ENCODE peak calls at places on chromosomes 2 and 18, in nine cellular contexts. S, I, Z, V, U, O, Y, K and X are unnamed samples. For H3K4me1, the result is how much of the 10 kb centered on the place peaks cover.

GRCh38 chr18:36389027-36389426 is 91.5 kb downstream of the FHOD3 start:
- DNase-seq in S (no peak), U (no peak), Z (no peak), K (no peak), O (no peak), I (no peak), V (no peak), Y (no peak), X (no peak)

GRCh38 chr18:37568671-37569070 is 3.1 kb upstream of the CELF4 start:
- DNase-seq in K (no peak), O (no peak), S (no peak), V (no peak), U (no peak), Y (no peak), I (no peak), Z (no peak), X (no peak)

GRCh38 chr2:54572636-54573531 is 116.8 kb downstream of the SPTBN1 start:
- DNase-seq in Y (no peak), Z (no peak), U (peak), S (no peak), V (peak), O (peak), I (no peak), K (no peak), X (peak)

GRCh38 chr2:95343429-95344207 is 46.5 kb downstream of the KCNIP3 start:
- DNase-seq in U (no peak), Z (no peak), V (no peak), S (no peak), O (no peak), K (no peak), I (no peak), Y (no peak), X (no peak)

GRCh38 chr18:56748698-56749268 is 97.6 kb downstream of the WDR7 start:
- DNase-seq in K (no peak), S (no peak), Y (no peak), O (peak), I (peak), V (peak), U (peak), Z (peak), X (no peak)

GRCh38 chr2:126145752-126146151 is 510.2 kb upstream of the GYPC start:
- DNase-seq in S (no peak), Y (no peak), O (no peak), V (no peak), K (no peak), Z (no peak), U (no peak), I (no peak), X (no peak)

GRCh38 chr18:55575949-55576348 is 12.0 kb downstream of the TCF4 start:
- DNase-seq in S (no peak), Y (no peak), O (no peak), V (no peak), K (no peak), Z (no peak), I (no peak), U (no peak), X (no peak)

GRCh38 chr2:11573418-11574175 is 39.8 kb downstream of the GREB1 start:
- DNase-seq in U (peak), O (peak), K (peak), I (no peak), Y (no peak), S (peak), V (no peak), Z (no peak), X (no peak)

GRCh38 chr2:236562434-236562833 is 7.2 kb upstream of the ACKR3 start:
- DNase-seq in U (no peak), V (peak), K (no peak), I (no peak), Y (no peak), Z (no peak), O (peak), S (no peak), X (no peak)

GRCh38 chr2:12720752-12721151 is 4.0 kb downstream of the TRIB2 start:
- DNase-seq in Y (no peak), K (no peak), I (no peak), Z (no peak), O (no peak), U (peak), V (no peak), S (no peak), X (no peak)

GRCh38 chr2:233480490-233481202 is 85.9 kb downstream of the USP40 start:
- DNase-seq in O (no peak), Z (peak), I (no peak), Y (no peak), U (peak), K (peak), S (peak), V (peak), X (peak)

GRCh38 chr2:231069379-231070054 is 12.8 kb downstream of the PSMD1 start:
- DNase-seq in S (no peak), U (peak), I (peak), K (no peak), V (peak), Z (no peak), O (peak), Y (no peak), X (no peak)

GRCh38 chr2:126543081-126543480 is 112.9 kb upstream of the GYPC start:
- DNase-seq in U (peak), S (no peak), V (no peak), Y (no peak), K (no peak), O (no peak), I (no peak), Z (no peak), X (no peak)

GRCh38 chr18:74896390-74896991 is 298.8 kb downstream of the ZNF407 start:
- DNase-seq in Y (no peak), I (peak), Z (peak), S (no peak), K (peak), V (peak), O (peak), U (no peak), X (peak)

GRCh38 chr2:128438091-128438490 is 119.4 kb upstream of the HS6ST1 start:
- DNase-seq in K (no peak), Y (peak), V (no peak), U (no peak), Z (no peak), I (no peak), S (no peak), O (no peak), X (no peak)

GRCh38 chr2:68878753-68879152 is 7.6 kb upstream of the BMP10 start:
- DNase-seq in S (no peak), Y (no peak), V (peak), K (no peak), I (no peak), Z (no peak), O (peak), U (peak), X (no peak)

GRCh38 chr2:152790883-152791282 is 72.5 kb downstream of the ARL6IP6 start:
- DNase-seq in S (no peak), V (no peak), K (no peak), I (no peak), Y (no peak), O (no peak), U (no peak), Z (no peak), X (no peak)

GRCh38 chr18:13246591-13246990 is 28.0 kb downstream of the LDLRAD4 start:
- DNase-seq in Z (no peak), K (no peak), I (no peak), V (no peak), U (no peak), Y (no peak), S (no peak), O (no peak), X (no peak)

GRCh38 chr2:1685957-1686783 is 58.1 kb downstream of the PXDN start:
- DNase-seq in K (peak), Y (no peak), Z (peak), S (no peak), O (peak), I (no peak), V (peak), U (peak), X (no peak)

GRCh38 chr2:10079931-10080535 is at the start of gene CYS1:
- DNase-seq in K (peak), O (no peak), V (no peak), Z (peak), Y (no peak), U (peak), I (peak), S (no peak), X (no peak)

DNA sequence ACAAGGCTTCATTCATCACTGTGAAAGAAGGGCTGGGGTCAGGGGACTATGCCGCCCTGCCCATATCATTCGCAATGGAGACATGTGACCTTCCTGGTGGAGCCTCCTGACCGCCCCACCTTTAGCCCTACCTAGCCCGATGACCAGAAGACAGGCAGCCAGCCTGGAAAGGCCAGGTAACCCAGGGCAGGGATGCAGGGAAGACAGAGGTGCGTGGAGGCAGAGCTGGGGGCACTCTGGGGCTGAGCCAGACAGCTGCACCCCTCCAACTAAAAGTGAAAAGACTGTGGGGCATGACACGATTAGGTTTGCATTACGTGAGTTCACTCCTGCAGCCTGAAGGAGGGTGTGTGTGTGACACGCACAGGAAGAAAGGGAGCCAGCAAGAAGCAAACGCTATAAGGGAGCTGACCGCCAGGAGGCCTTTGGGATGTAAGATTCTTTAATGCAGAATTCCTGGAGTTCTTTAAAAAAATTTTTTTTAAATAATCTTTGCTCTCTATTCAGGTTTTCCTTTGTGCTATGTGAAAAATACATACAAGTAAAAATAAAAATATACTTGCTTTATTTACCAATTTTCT is 3.7 kb upstream of the HES6 start:
- DNase-seq in Y (no peak), Z (no peak), O (no peak), V (no peak), S (no peak), I (no peak), K (no peak), U (no peak), X (no peak)
- H3K27ac ChIP-seq in Y (peak), Z (no peak), O (no peak), V (no peak), S (peak), I (no peak), K (no peak), U (no peak), X (no peak)

DNA sequence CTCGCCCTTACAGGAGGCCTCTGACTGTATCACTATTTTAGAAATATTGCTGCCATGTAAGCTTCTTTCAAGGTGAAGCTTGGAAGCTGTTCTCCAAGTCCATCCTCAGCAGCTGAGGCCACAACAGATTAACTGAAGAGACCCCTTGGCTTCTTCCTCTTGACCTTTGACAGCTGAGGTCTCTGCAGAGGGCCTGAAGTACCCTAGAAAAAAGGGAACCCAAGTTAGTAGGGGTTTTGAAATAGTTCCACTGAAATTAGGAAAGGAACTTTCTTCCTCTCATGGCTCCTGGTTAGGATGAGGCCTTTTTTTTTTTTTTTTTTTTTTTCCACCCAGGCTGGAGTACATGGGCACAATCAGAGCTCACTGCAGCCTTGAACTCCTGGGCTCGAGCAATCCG is 15.5 kb upstream of the IHH start:
- DNase-seq in Z (no peak), K (no peak), V (no peak), I (no peak), Y (no peak), S (no peak), O (no peak), U (no peak), X (no peak)
- H3K4me1 ChIP-seq in Z (under half), K (under half), V (under half), I (under half), Y (under half), S (under half), O (under half), U (under half), X (under half)

GRCh38 chr2:197297262-197297661 is 13.3 kb downstream of the ANKRD44 start:
- DNase-seq in K (no peak), Y (no peak), U (no peak), S (no peak), V (no peak), I (no peak), Z (no peak), O (no peak), X (no peak)

GRCh38 chr2:197292614-197293013 is 18.0 kb downstream of the ANKRD44 start:
- DNase-seq in Y (no peak), U (no peak), O (no peak), V (no peak), I (no peak), S (no peak), K (no peak), Z (no peak), X (no peak)

GRCh38 chr2:197296861-197297260 is 13.7 kb downstream of the ANKRD44 start:
- DNase-seq in O (no peak), S (no peak), Y (no peak), V (no peak), Z (no peak), U (no peak), I (no peak), K (no peak), X (no peak)

GRCh38 chr2:197293252-197294007 is 17.1 kb downstream of the ANKRD44 start:
- DNase-seq in S (no peak), K (no peak), Z (no peak), V (no peak), Y (no peak), I (no peak), O (no peak), U (no peak), X (no peak)

DNA sequence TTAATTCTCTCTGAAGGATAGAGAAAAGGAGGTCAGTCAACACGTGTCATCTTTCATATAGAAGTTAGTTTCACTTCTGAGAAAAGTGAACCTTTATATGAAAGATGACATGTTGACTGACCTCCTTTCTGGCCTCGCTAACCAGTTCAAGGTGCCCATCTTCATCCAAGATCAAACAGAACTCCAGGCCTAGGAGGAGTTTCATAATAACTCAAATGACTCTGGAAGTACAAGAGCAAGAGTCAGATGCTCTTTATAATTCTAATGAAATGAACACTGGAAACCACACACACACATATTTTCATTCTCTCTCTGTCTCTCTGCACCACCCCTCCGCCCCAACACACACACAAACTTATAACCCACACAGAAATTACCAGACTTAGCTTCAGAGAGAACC is 16.3 kb downstream of the ANKRD44 start:
- DNase-seq in I (no peak), Z (no peak), Y (no peak), U (no peak), S (no peak), V (no peak), O (no peak), K (no peak), X (no peak)
- H3K27ac ChIP-seq in I (no peak), Z (no peak), Y (peak), U (no peak), S (peak), V (no peak), O (no peak), K (no peak), X (no peak)

GRCh38 chr2:105378276-105378840 is 20.5 kb downstream of the FHL2 start:
- DNase-seq in K (no peak), V (no peak), Z (no peak), S (no peak), O (no peak), I (no peak), U (no peak), Y (no peak), X (no peak)
- H3K4me1 ChIP-seq in K (under half), V (half or more), Z (under half), S (half or more), O (half or more), I (half or more), U (half or more), Y (under half), X (under half)

DNA sequence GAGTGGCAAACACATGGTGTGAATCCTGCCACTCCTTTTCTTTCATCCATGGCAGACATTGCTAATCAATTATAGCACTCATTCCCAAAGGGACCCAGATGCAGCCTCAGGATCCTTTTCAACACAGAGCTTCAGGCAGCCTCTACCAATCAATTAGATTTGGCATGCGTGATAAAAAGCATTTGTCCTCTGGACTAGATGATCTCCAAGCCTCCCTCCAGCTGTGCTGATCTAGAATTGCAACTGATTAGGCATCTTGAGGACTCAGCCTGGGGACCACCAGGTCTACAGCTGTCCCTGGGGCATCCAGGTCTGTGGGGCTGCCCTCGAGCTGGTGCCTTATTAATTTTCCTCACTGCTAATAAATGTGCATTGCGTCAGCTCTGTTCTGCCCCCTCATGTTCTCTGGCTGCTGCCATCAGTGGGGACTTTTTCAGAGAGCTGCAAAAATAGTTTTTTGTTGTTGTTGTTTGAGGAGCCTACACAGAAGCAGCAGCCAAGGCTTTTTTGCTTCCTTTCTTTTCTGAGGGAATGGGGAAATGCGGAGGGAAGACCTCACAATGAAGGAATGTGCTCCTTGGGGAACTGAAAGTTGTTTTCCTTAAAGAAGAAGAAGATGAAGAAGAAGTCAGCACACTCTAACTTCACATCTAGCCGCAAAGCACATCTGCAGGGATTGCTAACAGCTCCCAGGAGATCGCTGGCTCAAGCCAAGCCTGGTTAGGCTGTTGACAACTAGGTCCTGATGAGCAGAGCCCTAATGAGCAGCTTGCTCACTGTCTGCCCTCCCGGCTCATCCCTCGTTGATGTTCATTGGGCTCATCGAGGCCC is 8.8 kb upstream of the ATOH8 start:
- DNase-seq in K (no peak), Y (peak), Z (peak), S (peak), U (peak), O (peak), I (no peak), V (no peak), X (no peak)
- H3K27ac ChIP-seq in K (no peak), Y (peak), Z (no peak), S (peak), U (peak), O (peak), I (no peak), V (no peak), X (no peak)

GRCh38 chr2:37631292-37631691 is 40.1 kb downstream of the CDC42EP3 start:
- DNase-seq in O (no peak), I (no peak), Z (no peak), K (no peak), Y (no peak), S (no peak), U (no peak), V (no peak), X (no peak)
- H3K4me1 ChIP-seq in O (under half), I (under half), Z (under half), K (under half), Y (under half), S (under half), U (under half), V (under half), X (under half)

DNA sequence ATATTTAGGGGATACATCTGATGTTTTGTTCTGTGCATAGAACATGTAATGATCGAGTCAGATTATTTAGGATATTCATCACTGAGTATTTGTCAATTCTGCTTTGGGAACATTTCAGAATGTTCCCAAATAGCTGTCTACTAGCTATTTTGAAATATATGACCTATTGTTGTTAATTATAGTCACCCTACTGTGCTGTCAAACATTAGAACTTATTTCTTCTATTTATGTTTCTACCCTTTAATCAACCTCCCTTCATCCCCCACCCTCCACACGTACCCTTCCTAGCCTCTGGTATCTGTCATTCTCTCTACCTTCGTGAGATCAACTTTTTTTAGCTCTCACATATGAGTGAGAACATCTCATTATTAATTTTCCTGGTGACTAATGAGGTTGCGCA is 40.9 kb downstream of the ANKRD12 start:
- DNase-seq in I (no peak), Z (no peak), V (no peak), S (no peak), U (no peak), K (no peak), O (no peak), Y (no peak), X (no peak)
- H3K27ac ChIP-seq in I (no peak), Z (no peak), V (no peak), S (peak), U (no peak), K (no peak), O (no peak), Y (no peak), X (no peak)

DNA sequence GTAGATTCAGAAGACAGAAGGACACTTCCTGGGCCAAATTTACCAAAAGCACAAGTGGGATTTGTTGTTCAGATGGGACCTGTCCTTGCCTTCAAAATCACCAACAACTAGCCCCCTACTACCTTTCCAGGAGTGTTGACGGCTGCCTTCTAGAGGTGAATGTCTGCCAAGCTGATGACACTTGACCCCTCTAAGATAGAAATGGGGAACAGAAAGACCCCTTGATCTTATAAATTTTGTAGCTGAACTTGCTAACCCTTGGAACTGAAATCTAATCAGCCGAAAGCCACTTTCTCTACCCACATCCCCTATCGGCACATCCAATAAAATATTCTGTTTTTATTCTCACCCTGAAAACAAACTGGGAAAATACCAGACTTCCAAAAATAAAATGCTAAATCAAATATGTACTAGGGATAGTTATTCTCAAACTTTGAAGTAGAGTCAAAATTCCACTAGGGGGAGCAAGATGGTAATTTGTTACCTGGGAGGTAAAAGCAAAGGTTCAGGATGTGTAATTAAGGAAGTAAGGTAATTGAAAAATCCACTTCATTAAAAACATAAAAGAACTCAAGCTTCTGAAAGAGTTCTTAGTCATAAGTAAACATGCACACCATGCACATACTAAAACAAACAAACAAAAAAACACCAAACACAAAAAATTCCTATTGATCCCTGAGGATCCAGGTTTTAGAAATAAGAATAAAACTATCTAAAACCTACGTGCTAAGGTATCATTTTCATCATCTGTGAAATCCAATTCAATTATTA is 119.2 kb downstream of the ANKRD44 start:
- DNase-seq in I (peak), S (no peak), Z (peak), K (no peak), Y (no peak), V (peak), O (peak), U (no peak), X (no peak)
- H3K4me1 ChIP-seq in I (under half), S (under half), Z (under half), K (under half), Y (under half), V (under half), O (under half), U (under half), X (under half)